ENCODE peak calls at places on chromosomes 11 and 22, in nine cellular contexts. H is astrocyte; C is endodermal cell; R is transverse colon; F is sigmoid colon; B is heart left ventricle; A is CD8-positive, alpha-beta memory T cell; Y is GM23248; K is bronchial epithelial cell. S is an unnamed sample.

GRCh38 chr11:64028398-64029115 is 7.2 kb upstream of the FLRT1 start:
- DNase-seq in C (peak; percentile 93), Y (peak; percentile 17), R (no peak), F (no peak), K (no peak), B (no peak), A (no peak), H (peak; percentile 16), S (no peak)

GRCh38 chr11:23730307-23730998 is 766.4 kb upstream of the LUZP2 start:
- DNase-seq in C (no peak), A (no peak), R (no peak), B (no peak), H (no peak), K (no peak), Y (no peak), F (no peak), S (no peak)

GRCh38 chr11:86577663-86578636 is 94.5 kb downstream of the ME3 start:
- DNase-seq in F (peak; percentile 91), Y (peak; percentile 93), A (no peak), C (no peak), R (peak; percentile 80), H (peak; percentile 93), K (peak; percentile 90), B (peak; percentile 54), S (no peak)

GRCh38 chr11:134047586-134047999 is 21.3 kb upstream of the JAM3 start:
- DNase-seq in Y (peak; percentile 98), B (peak; percentile 72), K (no peak), H (peak; percentile 73), A (no peak), F (peak; percentile 95), C (no peak), R (peak; percentile 68), S (no peak)

GRCh38 chr22:17921871-17922821 is 102.2 kb downstream of the MICAL3 start:
- DNase-seq in R (peak; percentile 53), A (no peak), F (no peak), B (peak; percentile 63), Y (no peak), K (peak; percentile 82), H (no peak), C (peak; percentile 94), S (no peak)

GRCh38 chr11:78336877-78337553 is 80.6 kb downstream of the GAB2 start:
- DNase-seq in Y (no peak), F (no peak), B (no peak), C (no peak), K (no peak), A (no peak), R (no peak), H (no peak), S (no peak)

GRCh38 chr11:93085097-93085496 is 112.7 kb downstream of the SLC36A4 start:
- DNase-seq in Y (peak; percentile 79), R (no peak), H (no peak), C (no peak), B (no peak), K (no peak), F (no peak), A (no peak), S (no peak)

GRCh38 chr11:69644962-69645675 is 4.2 kb downstream of the CCND1 start:
- DNase-seq in F (peak; percentile 61), K (no peak), R (no peak), C (peak; percentile 66), Y (peak; percentile 30), H (no peak), B (no peak), A (no peak), S (no peak)

GRCh38 chr22:29093501-29093921 is 20.7 kb downstream of the KREMEN1 start:
- DNase-seq in C (no peak), R (no peak), H (peak; percentile 67), Y (peak; percentile 87), A (no peak), F (no peak), B (no peak), K (peak; percentile 36), S (no peak)

GRCh38 chr11:3137486-3138177 is 27.5 kb downstream of the OSBPL5 start:
- DNase-seq in K (no peak), A (no peak), R (no peak), F (peak; percentile 57), C (peak; percentile 22), H (no peak), Y (no peak), B (no peak), S (no peak)

GRCh38 chr11:7858001-7858400 is 61.3 kb upstream of the OR5P2 start:
- DNase-seq in B (no peak), H (no peak), A (no peak), F (no peak), R (no peak), C (no peak), K (peak; percentile 92), Y (no peak), S (no peak)

GRCh38 chr22:23179381-23180294 is 671 bp upstream of the BCR start:
- DNase-seq in A (no peak), B (no peak), C (peak; percentile 65), F (peak; percentile 78), K (no peak), Y (peak; percentile 39), H (no peak), R (peak; percentile 34), S (no peak)

DNA sequence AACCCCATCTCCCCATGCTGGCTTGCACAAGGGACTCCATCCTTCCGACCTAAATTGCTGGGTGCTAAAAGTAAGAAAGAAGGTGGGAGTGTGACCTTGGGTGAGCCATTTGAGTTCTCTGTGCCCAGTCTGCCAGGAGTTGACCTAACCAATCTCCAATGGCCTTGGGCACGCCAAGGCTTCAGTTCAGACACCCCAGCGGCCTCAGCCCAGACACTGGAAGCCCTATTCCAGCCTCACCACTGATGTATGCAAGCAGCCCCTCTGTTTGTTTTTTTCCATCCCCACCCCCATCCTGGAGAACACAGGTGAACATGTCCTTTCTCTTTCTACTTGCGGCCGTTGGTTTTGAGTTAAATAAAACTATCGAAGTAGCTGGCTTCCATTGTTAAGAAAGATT is 31.9 kb downstream of the MYH9 start:
- DNase-seq in H (no peak), B (no peak), F (no peak), R (no peak), Y (no peak), C (no peak), A (no peak), K (no peak), S (no peak)
- H3K27me3 ChIP-seq in H (no peaks in the 10 kb centered on the region), B (no peaks in the 10 kb centered on the region), F (no peaks in the 10 kb centered on the region), R (no peaks in the 10 kb centered on the region), Y (no peaks in the 10 kb centered on the region), C (no peaks in the 10 kb centered on the region), A (no peaks in the 10 kb centered on the region), K (no peaks in the 10 kb centered on the region), S (no peaks in the 10 kb centered on the region)

GRCh38 chr11:121928597-121929580 is 187.1 kb downstream of the BLID start:
- DNase-seq in K (no peak), Y (peak; percentile 3), C (peak; percentile 65), H (no peak), F (no peak), R (no peak), B (no peak), A (no peak), S (no peak)
- H3K4me3 ChIP-seq in K (no peak overlapping the region), Y (peak overlapping the region; percentile 59), C (peak overlapping the region; percentile 57), H (peak overlapping the region; percentile 51), F (no peak overlapping the region), R (no peak overlapping the region), B (peak overlapping the region; percentile 42), A (no peak overlapping the region), S (peak overlapping the region; percentile 40)

GRCh38 chr11:45282070-45282469 is 4.1 kb downstream of the SYT13 start:
- DNase-seq in K (no peak), B (no peak), C (no peak), F (no peak), H (no peak), A (no peak), Y (no peak), R (no peak), S (no peak)

GRCh38 chr11:45280449-45280848 is 5.7 kb downstream of the SYT13 start:
- DNase-seq in H (no peak), R (no peak), F (no peak), K (peak; percentile 55), C (no peak), A (no peak), Y (no peak), B (no peak), S (no peak)

GRCh38 chr11:45278721-45279120 is 7.4 kb downstream of the SYT13 start:
- DNase-seq in Y (peak; percentile 17), C (no peak), A (no peak), R (no peak), K (no peak), H (no peak), B (no peak), F (no peak), S (peak; percentile 40)

GRCh38 chr11:45275823-45276222 is 10.3 kb downstream of the SYT13 start:
- DNase-seq in C (no peak), B (no peak), H (no peak), Y (peak; percentile 27), A (no peak), F (no peak), K (peak; percentile 40), R (no peak), S (no peak)

GRCh38 chr11:45279645-45280044 is 6.5 kb downstream of the SYT13 start:
- DNase-seq in Y (no peak), K (no peak), R (no peak), C (no peak), B (no peak), H (no peak), F (no peak), A (no peak), S (no peak)
- H3K27me3 ChIP-seq in Y (peaks cover 58% of the 10 kb centered on the region), K (peaks cover 1% of the 10 kb centered on the region), R (peaks cover 3% of the 10 kb centered on the region), C (peaks cover 23% of the 10 kb centered on the region), B (no peaks in the 10 kb centered on the region), H (peaks cover 6% of the 10 kb centered on the region), F (peaks cover 18% of the 10 kb centered on the region), A (peaks cover 4% of the 10 kb centered on the region), S (peaks cover under 1% of the 10 kb centered on the region)

GRCh38 chr11:114074546-114075342 is 15.2 kb downstream of the ZBTB16 start:
- DNase-seq in Y (no peak), F (peak; percentile 75), A (no peak), R (no peak), H (no peak), C (no peak), B (no peak), K (no peak), S (no peak)

GRCh38 chr11:114075343-114075610 is 15.8 kb downstream of the ZBTB16 start:
- DNase-seq in Y (no peak), A (no peak), K (no peak), H (no peak), F (peak; percentile 64), R (no peak), C (no peak), B (no peak), S (no peak)

GRCh38 chr11:114077482-114078305 is 18.2 kb downstream of the ZBTB16 start:
- DNase-seq in A (peak; percentile 60), C (peak; percentile 73), F (peak; percentile 61), R (peak; percentile 51), B (no peak), Y (no peak), K (no peak), H (no peak), S (no peak)

GRCh38 chr11:114076974-114077373 is 17.5 kb downstream of the ZBTB16 start:
- DNase-seq in R (no peak), K (no peak), Y (no peak), C (peak; percentile 58), A (no peak), H (no peak), B (no peak), F (peak; percentile 49), S (no peak)

DNA sequence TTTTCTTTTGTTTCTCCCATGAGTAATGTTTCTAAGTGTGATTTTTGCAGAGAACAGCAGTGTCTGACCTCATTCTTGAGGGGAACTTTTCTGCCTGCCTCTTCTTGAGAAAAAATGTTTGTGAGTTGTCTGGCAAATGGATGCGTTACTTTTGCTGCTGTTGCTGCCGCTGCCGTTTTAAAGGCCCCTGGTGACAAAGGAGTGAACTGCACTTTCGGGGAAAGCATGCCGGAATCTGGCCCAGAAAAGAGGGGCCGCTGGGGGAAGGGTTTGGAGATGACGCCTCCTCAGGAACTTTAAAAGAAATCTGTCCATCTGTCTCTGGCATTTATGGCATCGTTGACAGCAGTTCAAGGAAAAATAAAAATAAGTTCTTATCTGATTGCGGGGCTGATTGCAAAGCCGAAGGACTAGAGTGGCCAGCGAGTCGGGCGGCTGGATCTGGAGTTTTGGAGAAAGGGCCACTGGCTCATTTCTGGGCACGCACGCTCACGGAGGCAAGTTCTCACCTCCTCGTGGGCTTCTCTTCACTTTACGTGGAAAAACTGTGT is 16.5 kb downstream of the ZBTB16 start:
- DNase-seq in C (peak; percentile 89), F (peak; percentile 77), B (peak; percentile 46), R (no peak), Y (peak; percentile 85), H (no peak), K (peak; percentile 35), A (peak; percentile 56), S (no peak)
- H3K4me3 ChIP-seq in C (no peak overlapping the region), F (peak overlapping the region; percentile 3), B (peak overlapping the region; percentile 26), R (no peak overlapping the region), Y (peak overlapping the region; percentile 51), H (no peak overlapping the region), K (no peak overlapping the region), A (no peak overlapping the region), S (peak overlapping the region; percentile 44)

S was measured in dorsolateral prefrontal cortex.